ENCODE peak calls at places on chromosomes 13 and 19, in seven cellular contexts. F is stimulated activated CD4-positive, alpha-beta T cell treated with anti-CD3 and anti-CD28 coated beads, TNF-alpha, amount 100 ng/mL, for 24 hours; U is H1; L is hypothalamus; V is cardiac muscle cell; P is fibroblast of the conjunctiva; B is T-helper 2 cell. H is an unnamed sample.

GRCh38 chr13:113565526-113566226 is 18.9 kb upstream of the TFDP1 start:
- DNase-seq in F (no peak), U (no peak), L (no peak), V (no peak), P (no peak), B (no peak), H (no peak)

GRCh38 chr19:49497047-49497789 is 984 bp downstream of the RPS11 start:
- DNase-seq in F (no peak), U (no peak), L (peak; percentile 16), V (peak; percentile 63), P (no peak), B (peak; percentile 46), H (no peak)

GRCh38 chr19:7597689-7598088 is 2.0 kb downstream of the CAMSAP3 start:
- DNase-seq in F (no peak), U (no peak), L (no peak), V (no peak), P (no peak), B (no peak), H (no peak)

GRCh38 chr19:4256563-4256962 is 9.7 kb downstream of the YJU2 start:
- DNase-seq in F (no peak), U (no peak), L (no peak), V (no peak), P (no peak), B (no peak), H (no peak)

GRCh38 chr19:35213678-35214632 is 14.6 kb downstream of the FAM187B start:
- DNase-seq in F (peak; percentile 78), U (no peak), L (no peak), V (peak; percentile 91), P (peak; percentile 16), B (no peak), H (peak; percentile 99)

GRCh38 chr13:98415326-98416070 is 161.4 kb downstream of the STK24 start:
- DNase-seq in F (no peak), U (no peak), L (no peak), V (no peak), P (no peak), B (no peak), H (no peak)

GRCh38 chr19:58559275-58560006 is 1.0 kb upstream of the UBE2M start:
- DNase-seq in F (no peak), U (no peak), L (no peak), V (peak; percentile 95), P (peak; percentile 83), B (no peak), H (peak; percentile 90)

GRCh38 chr13:25874907-25875306 is 176.9 kb downstream of the SHISA2 start:
- DNase-seq in F (peak; percentile 27), U (no peak), L (no peak), V (no peak), P (no peak), B (no peak), H (no peak)

GRCh38 chr13:27481766-27482165 is 31.4 kb upstream of the MTIF3 start:
- DNase-seq in F (no peak), U (peak; percentile 58), L (no peak), V (peak; percentile 51), P (no peak), B (no peak), H (peak; percentile 46)

GRCh38 chr13:101178394-101178793 is 237.9 kb downstream of the NALCN start:
- DNase-seq in F (no peak), U (no peak), L (no peak), V (no peak), P (no peak), B (no peak), H (no peak)

GRCh38 chr13:44346534-44346933 is 27.1 kb upstream of the SERP2 start:
- DNase-seq in F (no peak), U (no peak), L (no peak), V (no peak), P (no peak), B (no peak), H (no peak)

GRCh38 chr19:57587529-57587928 is 3.6 kb downstream of the ZIK1 start:
- DNase-seq in F (no peak), U (no peak), L (no peak), V (peak; percentile 20), P (no peak), B (no peak), H (no peak)

GRCh38 chr19:48991823-48992570 is 1.1 kb downstream of the GYS1 start:
- DNase-seq in F (no peak), U (no peak), L (no peak), V (peak; percentile 86), P (peak; percentile 75), B (no peak), H (peak; percentile 73)

GRCh38 chr19:30450101-30450500 is 77.9 kb downstream of the ZNF536 start:
- DNase-seq in F (no peak), U (peak; percentile 15), L (peak; percentile 39), V (peak; percentile 45), P (peak; percentile 36), B (no peak), H (peak; percentile 1)

GRCh38 chr19:49766938-49767315 is at the start of gene AP2A1:
- DNase-seq in F (no peak), U (no peak), L (no peak), V (no peak), P (no peak), B (no peak), H (no peak)

GRCh38 chr13:40261361-40261760 is 405.1 kb downstream of the FOXO1 start:
- DNase-seq in F (no peak), U (no peak), L (no peak), V (no peak), P (no peak), B (no peak), H (no peak)

GRCh38 chr13:20306039-20306438 is 73.9 kb upstream of the GJB6 start:
- DNase-seq in F (no peak), U (no peak), L (no peak), V (no peak), P (no peak), B (no peak), H (no peak)

GRCh38 chr13:23268441-23268840 is 87.7 kb downstream of the SGCG start:
- DNase-seq in F (peak; percentile 3), U (no peak), L (no peak), V (no peak), P (no peak), B (no peak), H (no peak)

GRCh38 chr19:32928806-32929205 is 43.0 kb downstream of the CEP89 start:
- DNase-seq in F (no peak), U (no peak), L (no peak), V (no peak), P (no peak), B (no peak), H (no peak)

GRCh38 chr13:78334059-78334458 is 269.3 kb downstream of the POU4F1 start:
- DNase-seq in F (no peak), U (no peak), L (no peak), V (no peak), P (no peak), B (no peak), H (no peak)

GRCh38 chr13:113157206-113157928 is 1.1 kb upstream of the PROZ start:
- DNase-seq in F (no peak), U (no peak), L (no peak), V (no peak), P (no peak), B (no peak), H (no peak)

GRCh38 chr19:29806098-29806866 is 5.5 kb upstream of the CCNE1 start:
- DNase-seq in F (no peak), U (no peak), L (no peak), V (peak; percentile 82), P (peak; percentile 8), B (no peak), H (no peak)

GRCh38 chr13:103386341-103386740 is 320.1 kb upstream of the SLC10A2 start:
- DNase-seq in F (no peak), U (no peak), L (no peak), V (peak; percentile 11), P (no peak), B (no peak), H (no peak)

GRCh38 chr13:86974251-86974994 is 696.7 kb upstream of the SLITRK5 start:
- DNase-seq in F (no peak), U (no peak), L (no peak), V (no peak), P (no peak), B (no peak), H (no peak)